ENCODE peak calls at places on chromosomes 4 and X, in nine cellular contexts. One of them, this sample, is unnamed.

GRCh38 chr4:7960017-7960789 is 20.5 kb upstream of the AFAP1 start:
- DNase-seq in fibroblast of pulmonary artery: no peak
- DNase-seq in fibroblast of villous mesenchyme: no peak
- DNase-seq in stomach: no peak
- DNase-seq in fibroblast of lung: no peak
- DNase-seq in GM13977: no peak
- DNase-seq in A673: no peak
- DNase-seq in right atrium auricular region: no peak
- DNase-seq in AG04450: no peak
- DNase-seq in this sample: no peak

GRCh38 chr4:20418865-20419451 is 167.3 kb downstream of the SLIT2 start:
- DNase-seq in fibroblast of pulmonary artery: peak
- DNase-seq in fibroblast of villous mesenchyme: peak
- DNase-seq in stomach: no peak
- DNase-seq in fibroblast of lung: peak
- DNase-seq in GM13977: peak
- DNase-seq in A673: peak
- DNase-seq in right atrium auricular region: no peak
- DNase-seq in AG04450: peak
- DNase-seq in this sample: peak

GRCh38 chr4:68366600-68366999 is 16.7 kb upstream of the YTHDC1 start:
- DNase-seq in fibroblast of pulmonary artery: no peak
- DNase-seq in fibroblast of villous mesenchyme: peak
- DNase-seq in stomach: no peak
- DNase-seq in fibroblast of lung: peak
- DNase-seq in GM13977: no peak
- DNase-seq in A673: no peak
- DNase-seq in right atrium auricular region: no peak
- DNase-seq in AG04450: no peak
- DNase-seq in this sample: no peak

GRCh38 chr4:6546681-6547447 is 28.1 kb upstream of the MAN2B2 start:
- DNase-seq in fibroblast of pulmonary artery: peak
- DNase-seq in fibroblast of villous mesenchyme: peak
- DNase-seq in stomach: peak
- DNase-seq in fibroblast of lung: peak
- DNase-seq in GM13977: peak
- DNase-seq in A673: peak
- DNase-seq in right atrium auricular region: no peak
- DNase-seq in AG04450: peak
- DNase-seq in this sample: peak

GRCh38 chrX:29490606-29491005 is 724.8 kb upstream of the MAGEB2 start:
- DNase-seq in fibroblast of pulmonary artery: no peak
- DNase-seq in fibroblast of villous mesenchyme: no peak
- DNase-seq in stomach: no peak
- DNase-seq in fibroblast of lung: no peak
- DNase-seq in GM13977: no peak
- DNase-seq in A673: no peak
- DNase-seq in right atrium auricular region: no peak
- DNase-seq in AG04450: no peak
- DNase-seq in this sample: no peak

GRCh38 chrX:44996282-44996681 is 123.3 kb downstream of the KDM6A start:
- DNase-seq in fibroblast of pulmonary artery: no peak
- DNase-seq in fibroblast of villous mesenchyme: no peak
- DNase-seq in stomach: no peak
- DNase-seq in fibroblast of lung: no peak
- DNase-seq in GM13977: peak
- DNase-seq in A673: no peak
- DNase-seq in right atrium auricular region: no peak
- DNase-seq in AG04450: no peak
- DNase-seq in this sample: no peak

GRCh38 chr4:123361195-123361861 is 35.3 kb upstream of the SPRY1 start:
- DNase-seq in fibroblast of pulmonary artery: peak
- DNase-seq in fibroblast of villous mesenchyme: peak
- DNase-seq in stomach: no peak
- DNase-seq in fibroblast of lung: peak
- DNase-seq in GM13977: no peak
- DNase-seq in A673: peak
- DNase-seq in right atrium auricular region: no peak
- DNase-seq in AG04450: peak
- DNase-seq in this sample: peak

GRCh38 chr4:5812506-5813229 is 80.2 kb downstream of the CRMP1 start:
- DNase-seq in fibroblast of pulmonary artery: peak
- DNase-seq in fibroblast of villous mesenchyme: peak
- DNase-seq in stomach: no peak
- DNase-seq in fibroblast of lung: peak
- DNase-seq in GM13977: peak
- DNase-seq in A673: peak
- DNase-seq in right atrium auricular region: no peak
- DNase-seq in AG04450: peak
- DNase-seq in this sample: peak

GRCh38 chr4:38967260-38968095 is 64.7 kb downstream of the TMEM156 start:
- DNase-seq in fibroblast of pulmonary artery: peak
- DNase-seq in fibroblast of villous mesenchyme: peak
- DNase-seq in stomach: no peak
- DNase-seq in fibroblast of lung: peak
- DNase-seq in GM13977: no peak
- DNase-seq in A673: peak
- DNase-seq in right atrium auricular region: no peak
- DNase-seq in AG04450: peak
- DNase-seq in this sample: peak

GRCh38 chr4:28007693-28008092 is 1147.1 kb downstream of the STIM2 start:
- DNase-seq in fibroblast of pulmonary artery: no peak
- DNase-seq in fibroblast of villous mesenchyme: no peak
- DNase-seq in stomach: no peak
- DNase-seq in fibroblast of lung: no peak
- DNase-seq in GM13977: no peak
- DNase-seq in A673: peak
- DNase-seq in right atrium auricular region: no peak
- DNase-seq in AG04450: no peak
- DNase-seq in this sample: no peak

GRCh38 chr4:82948647-82949204 is 48.2 kb downstream of the THAP9 start:
- DNase-seq in fibroblast of pulmonary artery: peak
- DNase-seq in fibroblast of villous mesenchyme: peak
- DNase-seq in stomach: no peak
- DNase-seq in fibroblast of lung: peak
- DNase-seq in GM13977: no peak
- DNase-seq in A673: no peak
- DNase-seq in right atrium auricular region: no peak
- DNase-seq in AG04450: no peak
- DNase-seq in this sample: peak

GRCh38 chrX:69388526-69388925 is 115.6 kb upstream of the NALF2 start:
- DNase-seq in fibroblast of pulmonary artery: no peak
- DNase-seq in fibroblast of villous mesenchyme: no peak
- DNase-seq in stomach: no peak
- DNase-seq in fibroblast of lung: no peak
- DNase-seq in GM13977: no peak
- DNase-seq in A673: peak
- DNase-seq in right atrium auricular region: no peak
- DNase-seq in AG04450: no peak
- DNase-seq in this sample: no peak

GRCh38 chr4:47642985-47643745 is 158.1 kb downstream of the ATP10D start:
- DNase-seq in fibroblast of pulmonary artery: peak
- DNase-seq in fibroblast of villous mesenchyme: peak
- DNase-seq in stomach: no peak
- DNase-seq in fibroblast of lung: peak
- DNase-seq in GM13977: no peak
- DNase-seq in A673: peak
- DNase-seq in right atrium auricular region: no peak
- DNase-seq in AG04450: no peak
- DNase-seq in this sample: peak

GRCh38 chrX:129759576-129760061 is 20.1 kb upstream of the SASH3 start:
- DNase-seq in fibroblast of pulmonary artery: peak
- DNase-seq in fibroblast of villous mesenchyme: peak
- DNase-seq in stomach: peak
- DNase-seq in fibroblast of lung: peak
- DNase-seq in GM13977: no peak
- DNase-seq in A673: no peak
- DNase-seq in right atrium auricular region: no peak
- DNase-seq in AG04450: peak
- DNase-seq in this sample: peak

GRCh38 chrX:72046447-72046846 is 85.3 kb downstream of the RTL5 start:
- DNase-seq in fibroblast of pulmonary artery: no peak
- DNase-seq in fibroblast of villous mesenchyme: no peak
- DNase-seq in stomach: no peak
- DNase-seq in fibroblast of lung: peak
- DNase-seq in GM13977: no peak
- DNase-seq in A673: peak
- DNase-seq in right atrium auricular region: peak
- DNase-seq in AG04450: no peak
- DNase-seq in this sample: no peak

GRCh38 chr4:77798385-77798784 is 20.8 kb downstream of the CNOT6L start:
- DNase-seq in fibroblast of pulmonary artery: no peak
- DNase-seq in fibroblast of villous mesenchyme: no peak
- DNase-seq in stomach: no peak
- DNase-seq in fibroblast of lung: no peak
- DNase-seq in GM13977: no peak
- DNase-seq in A673: no peak
- DNase-seq in right atrium auricular region: no peak
- DNase-seq in AG04450: no peak
- DNase-seq in this sample: no peak

GRCh38 chr4:8086751-8087445 is 71.7 kb downstream of the ABLIM2 start:
- DNase-seq in fibroblast of pulmonary artery: no peak
- DNase-seq in fibroblast of villous mesenchyme: no peak
- DNase-seq in stomach: no peak
- DNase-seq in fibroblast of lung: no peak
- DNase-seq in GM13977: no peak
- DNase-seq in A673: no peak
- DNase-seq in right atrium auricular region: no peak
- DNase-seq in AG04450: no peak
- DNase-seq in this sample: no peak

GRCh38 chr4:15354790-15355418 is 72.9 kb upstream of the C1QTNF7 start:
- DNase-seq in fibroblast of pulmonary artery: no peak
- DNase-seq in fibroblast of villous mesenchyme: peak
- DNase-seq in stomach: no peak
- DNase-seq in fibroblast of lung: no peak
- DNase-seq in GM13977: no peak
- DNase-seq in A673: no peak
- DNase-seq in right atrium auricular region: no peak
- DNase-seq in AG04450: no peak
- DNase-seq in this sample: no peak

GRCh38 chrX:119272882-119273806 is 37.1 kb downstream of the PGRMC1 start:
- DNase-seq in fibroblast of pulmonary artery: peak
- DNase-seq in fibroblast of villous mesenchyme: peak
- DNase-seq in stomach: peak
- DNase-seq in fibroblast of lung: peak
- DNase-seq in GM13977: no peak
- DNase-seq in A673: no peak
- DNase-seq in right atrium auricular region: no peak
- DNase-seq in AG04450: no peak
- DNase-seq in this sample: no peak

GRCh38 chr4:20017439-20017838 is 234.3 kb upstream of the SLIT2 start:
- DNase-seq in fibroblast of pulmonary artery: peak
- DNase-seq in fibroblast of villous mesenchyme: no peak
- DNase-seq in stomach: no peak
- DNase-seq in fibroblast of lung: no peak
- DNase-seq in GM13977: no peak
- DNase-seq in A673: no peak
- DNase-seq in right atrium auricular region: no peak
- DNase-seq in AG04450: no peak
- DNase-seq in this sample: no peak

DNA sequence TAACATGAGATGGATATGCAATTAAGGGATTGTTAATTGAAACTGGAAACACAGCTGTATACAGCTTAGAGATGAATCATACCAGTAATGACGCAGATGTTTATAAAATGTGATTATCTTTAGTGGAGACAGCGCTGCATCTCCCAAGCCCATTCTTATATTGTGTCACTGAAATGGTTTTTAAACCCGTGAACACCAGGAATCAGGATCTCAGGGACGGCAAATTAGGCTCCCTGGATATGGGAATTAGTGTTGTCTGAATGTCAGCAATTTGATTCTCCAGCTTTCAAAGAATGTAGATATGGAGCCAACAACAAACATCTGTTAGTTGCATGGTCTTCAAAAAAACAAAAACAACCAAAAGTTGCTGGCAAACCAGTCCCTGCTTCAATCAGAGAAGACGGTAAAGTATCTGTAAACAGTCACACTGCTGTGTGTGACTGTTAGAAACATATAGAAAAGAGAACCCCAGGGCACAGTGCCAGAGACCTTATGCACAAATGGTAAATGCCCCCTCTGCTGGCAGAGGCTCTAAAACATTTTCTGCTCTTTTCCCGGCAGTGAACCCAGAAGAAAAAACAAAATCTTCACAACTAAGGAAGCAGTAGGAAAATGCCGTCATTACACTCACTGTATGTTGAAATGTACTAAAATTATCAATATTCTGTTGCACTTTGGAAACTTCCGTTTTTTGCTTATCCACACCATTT is 351.9 kb upstream of the FTHL17 start:
- DNase-seq in fibroblast of pulmonary artery: peak
- DNase-seq in fibroblast of villous mesenchyme: peak
- DNase-seq in stomach: peak
- DNase-seq in fibroblast of lung: peak
- DNase-seq in GM13977: peak
- DNase-seq in A673: peak
- DNase-seq in right atrium auricular region: no peak
- DNase-seq in AG04450: no peak
- DNase-seq in this sample: peak
- TF ChIP-seq CTCF in fibroblast of pulmonary artery: peak
- TF ChIP-seq CTCF in fibroblast of villous mesenchyme: peak
- TF ChIP-seq CTCF in stomach: no peak
- TF ChIP-seq CTCF in fibroblast of lung: peak
- TF ChIP-seq CTCF in GM13977: peak
- TF ChIP-seq CTCF in A673: peak
- TF ChIP-seq CTCF in right atrium auricular region: peak
- TF ChIP-seq CTCF in AG04450: peak
- TF ChIP-seq CTCF in this sample: peak

GRCh38 chrX:152154050-152154449 is 15.7 kb upstream of the MAGEA10 start:
- DNase-seq in fibroblast of pulmonary artery: no peak
- DNase-seq in fibroblast of villous mesenchyme: no peak
- DNase-seq in stomach: no peak
- DNase-seq in fibroblast of lung: no peak
- DNase-seq in GM13977: no peak
- DNase-seq in A673: no peak
- DNase-seq in right atrium auricular region: no peak
- DNase-seq in AG04450: no peak
- DNase-seq in this sample: no peak
- TF ChIP-seq CTCF in fibroblast of pulmonary artery: no peak
- TF ChIP-seq CTCF in fibroblast of villous mesenchyme: no peak
- TF ChIP-seq CTCF in stomach: no peak
- TF ChIP-seq CTCF in fibroblast of lung: no peak
- TF ChIP-seq CTCF in GM13977: no peak
- TF ChIP-seq CTCF in A673: no peak
- TF ChIP-seq CTCF in right atrium auricular region: no peak
- TF ChIP-seq CTCF in AG04450: no peak
- TF ChIP-seq CTCF in this sample: no peak

GRCh38 chrX:112642349-112642748 is 37.4 kb downstream of the LHFPL1 start:
- DNase-seq in fibroblast of pulmonary artery: peak
- DNase-seq in fibroblast of villous mesenchyme: peak
- DNase-seq in stomach: peak
- DNase-seq in fibroblast of lung: peak
- DNase-seq in GM13977: peak
- DNase-seq in A673: peak
- DNase-seq in right atrium auricular region: no peak
- DNase-seq in AG04450: peak
- DNase-seq in this sample: peak
- TF ChIP-seq CTCF in fibroblast of pulmonary artery: peak
- TF ChIP-seq CTCF in fibroblast of villous mesenchyme: peak
- TF ChIP-seq CTCF in stomach: no peak
- TF ChIP-seq CTCF in fibroblast of lung: peak
- TF ChIP-seq CTCF in GM13977: peak
- TF ChIP-seq CTCF in A673: peak
- TF ChIP-seq CTCF in right atrium auricular region: peak
- TF ChIP-seq CTCF in AG04450: peak
- TF ChIP-seq CTCF in this sample: peak

GRCh38 chr4:150248181-150248580 is 169.9 kb downstream of the DCLK2 start:
- DNase-seq in fibroblast of pulmonary artery: no peak
- DNase-seq in fibroblast of villous mesenchyme: no peak
- DNase-seq in stomach: no peak
- DNase-seq in fibroblast of lung: peak
- DNase-seq in GM13977: no peak
- DNase-seq in A673: no peak
- DNase-seq in right atrium auricular region: no peak
- DNase-seq in AG04450: no peak
- DNase-seq in this sample: no peak
- TF ChIP-seq CTCF in fibroblast of pulmonary artery: no peak
- TF ChIP-seq CTCF in fibroblast of villous mesenchyme: no peak
- TF ChIP-seq CTCF in stomach: no peak
- TF ChIP-seq CTCF in fibroblast of lung: no peak
- TF ChIP-seq CTCF in GM13977: no peak
- TF ChIP-seq CTCF in A673: peak
- TF ChIP-seq CTCF in right atrium auricular region: no peak
- TF ChIP-seq CTCF in AG04450: no peak
- TF ChIP-seq CTCF in this sample: no peak